ENCODE peak calls at places on chromosomes 16 and 17, in four cellular contexts. J, Q, U and T are unnamed samples.

GRCh38 chr17:82382933-82383255 is 11.3 kb downstream of the UTS2R start:
- DNase-seq in J (no peak), Q (no peak), U (no peak), T (no peak)

GRCh38 chr17:68260051-68260762 is 12.4 kb downstream of the AMZ2 start:
- DNase-seq in J (no peak), Q (no peak), U (no peak), T (no peak)

GRCh38 chr16:27127293-27127692 is 60.6 kb downstream of the C16orf82 start:
- DNase-seq in J (peak), Q (no peak), U (no peak), T (peak)

GRCh38 chr17:2708585-2709172 is 2.9 kb downstream of the CLUH start:
- DNase-seq in J (no peak), Q (no peak), U (no peak), T (no peak)

GRCh38 chr17:62981933-62982332 is 15.9 kb downstream of the TANC2 start:
- DNase-seq in J (peak), Q (no peak), U (no peak), T (peak)

GRCh38 chr16:69669577-69669976 is 56.8 kb downstream of the NQO1 start:
- DNase-seq in J (no peak), Q (no peak), U (no peak), T (no peak)

GRCh38 chr16:84643180-84643583 is 5.1 kb upstream of the KLHL36 start:
- DNase-seq in J (peak), Q (peak), U (no peak), T (peak)

GRCh38 chr17:15510361-15510760 is 42.9 kb upstream of the CDRT4 start:
- DNase-seq in J (peak), Q (no peak), U (no peak), T (peak)

GRCh38 chr16:57469917-57470470 is 7.5 kb downstream of the POLR2C start:
- DNase-seq in J (no peak), Q (no peak), U (no peak), T (peak)

GRCh38 chr17:17913695-17914332 is 58.4 kb downstream of the TOM1L2 start:
- DNase-seq in J (peak), Q (peak), U (no peak), T (peak)

GRCh38 chr17:48113201-48113676 is 5.7 kb downstream of the SNX11 start:
- DNase-seq in J (no peak), Q (no peak), U (peak), T (no peak)

GRCh38 chr17:28861393-28862203 is 6.8 kb downstream of the ERAL1 start:
- DNase-seq in J (no peak), Q (no peak), U (no peak), T (no peak)

GRCh38 chr17:76490112-76490710 is 11.0 kb downstream of the RHBDF2 start:
- DNase-seq in J (no peak), Q (no peak), U (no peak), T (no peak)

GRCh38 chr17:17677299-17678040 is 3.8 kb upstream of the RAI1 start:
- DNase-seq in J (no peak), Q (no peak), U (no peak), T (no peak)

GRCh38 chr16:89453662-89454321 is 36.6 kb downstream of the ANKRD11 start:
- DNase-seq in J (no peak), Q (no peak), U (no peak), T (no peak)

GRCh38 chr17:66248285-66248684 is 19.1 kb upstream of the APOH start:
- DNase-seq in J (no peak), Q (no peak), U (no peak), T (no peak)